ENCODE peak calls at places on chromosomes 6 and 20, in ten cellular contexts. H, R, W, N, X, D, K, S, V and L are unnamed samples.

GRCh38 chr6:142942238-142942637 is 2.7 kb downstream of the HIVEP2 start:
- DNase-seq in R (no peak), X (no peak), W (no peak), V (no peak), N (no peak), D (no peak), K (no peak), H (no peak), S (no peak), L (no peak)

GRCh38 chr6:134168580-134169223 is 116.3 kb upstream of the SLC2A12 start:
- DNase-seq in X (peak; percentile 38), S (no peak), N (no peak), V (no peak), D (no peak), R (no peak), H (peak; percentile 61), W (peak; percentile 20), K (no peak), L (no peak)

GRCh38 chr20:5510446-5510845 is 193.7 kb upstream of the PROKR2 start:
- DNase-seq in S (no peak), V (no peak), D (no peak), W (no peak), R (no peak), H (no peak), K (no peak), X (no peak), N (peak; percentile 69), L (no peak)

GRCh38 chr6:16237242-16237641 is 1.1 kb upstream of the GMPR start:
- DNase-seq in W (no peak), S (no peak), N (no peak), K (no peak), R (no peak), X (no peak), D (no peak), H (no peak), V (no peak), L (no peak)

GRCh38 chr6:152720964-152721363 is 23.3 kb downstream of the MYCT1 start:
- DNase-seq in K (peak; percentile 55), D (no peak), N (no peak), H (peak; percentile 12), X (peak; percentile 88), R (no peak), W (no peak), V (no peak), S (no peak), L (no peak)

GRCh38 chr6:30219244-30219643 is 6.0 kb upstream of the TRIM26 start:
- DNase-seq in V (peak; percentile 19), S (no peak), W (peak; percentile 72), N (peak; percentile 71), D (peak; percentile 53), R (no peak), K (peak; percentile 85), H (peak; percentile 44), X (peak; percentile 70), L (no peak)

GRCh38 chr6:27532820-27533538 is 60.1 kb upstream of the ZNF184 start:
- DNase-seq in S (no peak), H (peak; percentile 46), K (no peak), W (no peak), D (no peak), N (no peak), V (no peak), X (no peak), R (no peak), L (no peak)

GRCh38 chr20:4944518-4944917 is 56.8 kb downstream of the SLC23A2 start:
- DNase-seq in N (no peak), K (no peak), D (no peak), W (no peak), V (no peak), H (peak; percentile 35), R (no peak), X (peak; percentile 23), S (no peak), L (no peak)

GRCh38 chr6:144327081-144327480 is 41.9 kb downstream of the UTRN start:
- DNase-seq in H (no peak), K (no peak), W (no peak), V (no peak), R (no peak), S (no peak), D (no peak), X (peak; percentile 49), N (no peak), L (no peak)

GRCh38 chr6:71254323-71254722 is 34.3 kb upstream of the OGFRL1 start:
- DNase-seq in K (peak; percentile 28), H (no peak), R (no peak), X (no peak), V (no peak), D (no peak), S (no peak), W (no peak), N (no peak), L (no peak)

GRCh38 chr6:113805167-113805835 is 51.8 kb upstream of the MARCKS start:
- DNase-seq in R (no peak), H (peak; percentile 22), V (no peak), K (peak; percentile 2), D (no peak), N (no peak), S (no peak), W (no peak), X (no peak), L (no peak)

GRCh38 chr6:43223175-43223574 is 6.1 kb downstream of the DNPH1 start:
- DNase-seq in W (no peak), X (no peak), S (no peak), N (peak; percentile 46), V (no peak), K (no peak), R (no peak), D (no peak), H (no peak), L (peak; percentile 91)

GRCh38 chr20:60407011-60407771 is 449.0 kb downstream of the CDH26 start:
- DNase-seq in R (no peak), D (no peak), W (no peak), S (no peak), V (no peak), X (no peak), H (no peak), N (no peak), K (no peak), L (no peak)

GRCh38 chr6:17656644-17657043 is 50.1 kb downstream of the NUP153 start:
- DNase-seq in K (no peak), W (no peak), R (no peak), V (no peak), X (no peak), N (no peak), H (peak; percentile 3), S (no peak), D (no peak), L (no peak)

GRCh38 chr6:80618953-80619352 is 512.5 kb downstream of the BCKDHB start:
- DNase-seq in N (no peak), D (no peak), H (peak; percentile 63), V (no peak), R (no peak), K (no peak), W (no peak), X (no peak), S (no peak), L (no peak)

GRCh38 chr6:101878554-101879276 is 485.2 kb downstream of the GRIK2 start:
- DNase-seq in D (no peak), N (no peak), V (no peak), R (no peak), X (no peak), K (no peak), W (no peak), S (no peak), H (peak; percentile 19), L (no peak)

GRCh38 chr6:26554669-26555504 is 16.7 kb downstream of the HMGN4 start:
- DNase-seq in X (peak; percentile 59), N (no peak), S (no peak), V (no peak), D (peak; percentile 48), H (peak; percentile 68), W (peak; percentile 33), K (peak; percentile 87), R (no peak), L (no peak)

GRCh38 chr20:10040070-10040970 is 5.5 kb downstream of the ANKEF1 start:
- DNase-seq in V (no peak), K (no peak), H (peak; percentile 85), X (peak; percentile 71), W (no peak), D (no peak), S (no peak), R (no peak), N (no peak), L (no peak)

GRCh38 chr20:43448748-43449535 is 8.8 kb upstream of the SRSF6 start:
- DNase-seq in W (peak; percentile 51), D (peak; percentile 46), S (no peak), K (peak; percentile 65), N (peak; percentile 72), R (no peak), H (peak; percentile 33), X (peak; percentile 88), V (peak; percentile 21), L (no peak)